ENCODE peak calls at places on chromosomes 16 and 17, in six cellular contexts. L is endothelial cell of umbilical vein, E is GF-D8, F is heart right ventricle, Z is endodermal cell, J is NCI-H2029. K is an unnamed sample.

GRCh38 chr16:52603015-52603414 is 56.1 kb upstream of the TOX3 start:
- DNase-seq in L (no peak), E (no peak), F (no peak), Z (no peak), J (no peak), K (no peak)

GRCh38 chr17:8707232-8707590 is 37.4 kb downstream of the CCDC42 start:
- DNase-seq in L (no peak), E (no peak), F (no peak), Z (peak; percentile 21), J (no peak), K (no peak)

GRCh38 chr17:30554839-30555751 is 77.9 kb downstream of the GOSR1 start:
- DNase-seq in L (peak; percentile 34), E (no peak), F (no peak), Z (peak; percentile 93), J (no peak), K (no peak)

GRCh38 chr17:73191443-73192218 is 1.2 kb upstream of the COG1 start:
- DNase-seq in L (peak; percentile 77), E (peak; percentile 71), F (peak; percentile 67), Z (peak; percentile 95), J (peak; percentile 47), K (peak; percentile 68)

GRCh38 chr16:87538594-87538993 is 45.8 kb upstream of the ZCCHC14 start:
- DNase-seq in L (peak; percentile 87), E (no peak), F (no peak), Z (no peak), J (no peak), K (no peak)

GRCh38 chr17:13540546-13540945 is 61.2 kb downstream of the HS3ST3A1 start:
- DNase-seq in L (no peak), E (no peak), F (no peak), Z (no peak), J (no peak), K (no peak)

GRCh38 chr17:77322534-77323412 is 182.0 kb downstream of the SEC14L1 start:
- DNase-seq in L (peak; percentile 82), E (peak; percentile 48), F (peak; percentile 86), Z (peak; percentile 91), J (no peak), K (peak; percentile 94)

GRCh38 chr17:81253358-81254131 is 14.4 kb downstream of the NDUFAF8 start:
- DNase-seq in L (peak; percentile 43), E (no peak), F (peak; percentile 54), Z (peak; percentile 85), J (no peak), K (peak; percentile 65)

GRCh38 chr17:75518983-75519540 is 2.7 kb downstream of the TSEN54 start:
- DNase-seq in L (no peak), E (no peak), F (no peak), Z (peak; percentile 83), J (no peak), K (no peak)

GRCh38 chr16:14104066-14104465 is 32.9 kb downstream of the MRTFB start:
- DNase-seq in L (no peak), E (no peak), F (no peak), Z (no peak), J (no peak), K (no peak)

GRCh38 chr16:6081320-6081976 is 983.9 kb upstream of the EEF2KMT start:
- DNase-seq in L (no peak), E (no peak), F (peak; percentile 3), Z (peak; percentile 88), J (no peak), K (no peak)

GRCh38 chr17:266701-267656 is 85.5 kb upstream of the DOC2B start:
- DNase-seq in L (peak; percentile 72), E (no peak), F (peak; percentile 81), Z (peak; percentile 51), J (no peak), K (peak; percentile 77)

GRCh38 chr16:69113216-69113615 is 7.8 kb downstream of the HAS3 start:
- DNase-seq in L (no peak), E (no peak), F (no peak), Z (no peak), J (no peak), K (no peak)

K was measured in right cardiac atrium.